ENCODE peak calls at places on chromosomes 12 and 14, in ten cellular contexts. One of them, this sample, is unnamed.

GRCh38 chr12:11508699-11509098 is 113.3 kb upstream of the PRB2 start:
- DNase-seq in sigmoid colon: no peak
- DNase-seq in foreskin keratinocyte: no peak
- DNase-seq in epithelial cell of prostate: no peak
- DNase-seq in kidney: no peak
- DNase-seq in fibroblast of lung: peak
- DNase-seq in substantia nigra: no peak
- DNase-seq in uterus: no peak
- DNase-seq in prostate gland: no peak
- DNase-seq in IMR-90: peak
- DNase-seq in this sample: no peak

GRCh38 chr14:102893452-102893851 is 29.0 kb upstream of the AMN start:
- DNase-seq in sigmoid colon: peak
- DNase-seq in uterus: peak
- DNase-seq in IMR-90: peak
- DNase-seq in epithelial cell of prostate: no peak
- DNase-seq in prostate gland: no peak
- DNase-seq in substantia nigra: no peak
- DNase-seq in foreskin keratinocyte: no peak
- DNase-seq in fibroblast of lung: peak
- DNase-seq in kidney: peak
- DNase-seq in this sample: no peak

GRCh38 chr14:93543766-93544165 is 113.0 kb downstream of the UNC79 start:
- DNase-seq in uterus: no peak
- DNase-seq in sigmoid colon: no peak
- DNase-seq in IMR-90: peak
- DNase-seq in epithelial cell of prostate: no peak
- DNase-seq in fibroblast of lung: peak
- DNase-seq in kidney: no peak
- DNase-seq in prostate gland: no peak
- DNase-seq in substantia nigra: no peak
- DNase-seq in foreskin keratinocyte: no peak
- DNase-seq in this sample: no peak

GRCh38 chr12:120468271-120468845 is 1.2 kb downstream of the SRSF9 start:
- DNase-seq in prostate gland: no peak
- DNase-seq in IMR-90: peak
- DNase-seq in kidney: no peak
- DNase-seq in sigmoid colon: peak
- DNase-seq in uterus: peak
- DNase-seq in fibroblast of lung: peak
- DNase-seq in substantia nigra: no peak
- DNase-seq in epithelial cell of prostate: no peak
- DNase-seq in foreskin keratinocyte: no peak
- DNase-seq in this sample: peak

GRCh38 chr14:61569783-61570182 is 125.5 kb upstream of the HIF1A start:
- DNase-seq in fibroblast of lung: peak
- DNase-seq in kidney: no peak
- DNase-seq in uterus: no peak
- DNase-seq in sigmoid colon: peak
- DNase-seq in substantia nigra: no peak
- DNase-seq in epithelial cell of prostate: peak
- DNase-seq in foreskin keratinocyte: no peak
- DNase-seq in IMR-90: peak
- DNase-seq in prostate gland: no peak
- DNase-seq in this sample: peak

GRCh38 chr12:21987786-21988185 is 46.6 kb upstream of the ABCC9 start:
- DNase-seq in kidney: no peak
- DNase-seq in IMR-90: no peak
- DNase-seq in foreskin keratinocyte: no peak
- DNase-seq in sigmoid colon: no peak
- DNase-seq in uterus: no peak
- DNase-seq in prostate gland: no peak
- DNase-seq in epithelial cell of prostate: no peak
- DNase-seq in substantia nigra: no peak
- DNase-seq in fibroblast of lung: no peak
- DNase-seq in this sample: no peak

GRCh38 chr14:46820291-46820690 is 168.7 kb upstream of the RPL10L start:
- DNase-seq in uterus: no peak
- DNase-seq in sigmoid colon: peak
- DNase-seq in substantia nigra: no peak
- DNase-seq in foreskin keratinocyte: no peak
- DNase-seq in fibroblast of lung: no peak
- DNase-seq in kidney: peak
- DNase-seq in epithelial cell of prostate: no peak
- DNase-seq in IMR-90: no peak
- DNase-seq in prostate gland: no peak
- DNase-seq in this sample: no peak

GRCh38 chr12:51972849-51973273 is 21.4 kb downstream of the ACVR1B start:
- DNase-seq in kidney: no peak
- DNase-seq in prostate gland: no peak
- DNase-seq in fibroblast of lung: peak
- DNase-seq in uterus: peak
- DNase-seq in foreskin keratinocyte: peak
- DNase-seq in substantia nigra: no peak
- DNase-seq in sigmoid colon: peak
- DNase-seq in IMR-90: peak
- DNase-seq in epithelial cell of prostate: no peak
- DNase-seq in this sample: peak

DNA sequence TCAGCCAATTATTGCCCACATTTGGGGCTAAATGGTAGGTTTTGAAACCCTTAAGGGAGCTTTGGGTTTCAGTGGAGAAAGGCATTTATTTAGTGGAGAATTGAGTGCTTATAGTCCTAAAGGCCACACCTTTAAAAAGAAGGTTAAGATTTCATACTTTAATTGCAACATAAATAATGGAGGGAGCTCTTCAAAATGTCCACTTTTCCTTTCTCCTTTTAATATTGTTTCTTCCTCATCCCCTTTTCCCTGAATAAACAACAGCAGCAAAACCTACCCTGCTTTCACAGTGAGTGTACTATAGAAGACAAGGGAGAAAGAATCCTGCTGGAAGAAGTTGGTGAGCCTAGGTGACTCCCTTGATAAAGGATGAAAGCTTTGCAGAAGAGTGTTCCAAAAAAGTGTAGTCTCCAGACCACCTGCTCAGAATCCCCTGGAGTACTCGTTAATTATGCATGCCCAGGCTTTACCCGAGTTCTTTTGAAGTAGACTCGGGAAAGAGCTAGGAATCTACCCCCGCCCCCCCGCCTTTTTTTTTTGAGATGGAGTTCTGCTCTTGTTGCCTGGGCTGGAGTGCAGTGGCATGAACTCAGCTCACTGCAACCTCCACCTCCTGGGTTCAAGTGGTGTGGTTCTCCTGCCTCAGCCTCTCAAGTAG is 11.5 kb upstream of the EID3 start:
- DNase-seq in uterus: no peak
- DNase-seq in substantia nigra: no peak
- DNase-seq in IMR-90: no peak
- DNase-seq in fibroblast of lung: no peak
- DNase-seq in prostate gland: no peak
- DNase-seq in sigmoid colon: no peak
- DNase-seq in kidney: no peak
- DNase-seq in epithelial cell of prostate: no peak
- DNase-seq in foreskin keratinocyte: no peak
- DNase-seq in this sample: no peak
- H3K27ac ChIP-seq in uterus: no peak
- H3K27ac ChIP-seq in substantia nigra: no peak
- H3K27ac ChIP-seq in IMR-90: no peak
- H3K27ac ChIP-seq in fibroblast of lung: no peak
- H3K27ac ChIP-seq in prostate gland: no peak
- H3K27ac ChIP-seq in sigmoid colon: no peak
- H3K27ac ChIP-seq in kidney: no peak
- H3K27ac ChIP-seq in epithelial cell of prostate: no peak
- H3K27ac ChIP-seq in foreskin keratinocyte: no peak
- H3K27ac ChIP-seq in this sample: peak

GRCh38 chr12:121857322-121858246 is 1.1 kb downstream of the HPD start:
- DNase-seq in substantia nigra: no peak
- DNase-seq in foreskin keratinocyte: no peak
- DNase-seq in fibroblast of lung: peak
- DNase-seq in kidney: no peak
- DNase-seq in sigmoid colon: no peak
- DNase-seq in epithelial cell of prostate: no peak
- DNase-seq in uterus: no peak
- DNase-seq in IMR-90: no peak
- DNase-seq in prostate gland: no peak
- DNase-seq in this sample: no peak

GRCh38 chr12:121860257-121860656 is 1.6 kb upstream of the HPD start:
- DNase-seq in sigmoid colon: no peak
- DNase-seq in epithelial cell of prostate: no peak
- DNase-seq in kidney: no peak
- DNase-seq in foreskin keratinocyte: no peak
- DNase-seq in substantia nigra: no peak
- DNase-seq in uterus: no peak
- DNase-seq in fibroblast of lung: no peak
- DNase-seq in prostate gland: no peak
- DNase-seq in IMR-90: no peak
- DNase-seq in this sample: no peak

GRCh38 chr12:121861549-121862254 is 3.0 kb upstream of the HPD start:
- DNase-seq in substantia nigra: no peak
- DNase-seq in uterus: no peak
- DNase-seq in IMR-90: peak
- DNase-seq in fibroblast of lung: peak
- DNase-seq in foreskin keratinocyte: no peak
- DNase-seq in epithelial cell of prostate: no peak
- DNase-seq in sigmoid colon: no peak
- DNase-seq in prostate gland: no peak
- DNase-seq in kidney: no peak
- DNase-seq in this sample: no peak

GRCh38 chr12:121858318-121858661 is 369 bp downstream of the HPD start:
- DNase-seq in kidney: no peak
- DNase-seq in uterus: no peak
- DNase-seq in substantia nigra: no peak
- DNase-seq in sigmoid colon: no peak
- DNase-seq in foreskin keratinocyte: no peak
- DNase-seq in fibroblast of lung: no peak
- DNase-seq in IMR-90: no peak
- DNase-seq in prostate gland: no peak
- DNase-seq in epithelial cell of prostate: no peak
- DNase-seq in this sample: no peak

DNA sequence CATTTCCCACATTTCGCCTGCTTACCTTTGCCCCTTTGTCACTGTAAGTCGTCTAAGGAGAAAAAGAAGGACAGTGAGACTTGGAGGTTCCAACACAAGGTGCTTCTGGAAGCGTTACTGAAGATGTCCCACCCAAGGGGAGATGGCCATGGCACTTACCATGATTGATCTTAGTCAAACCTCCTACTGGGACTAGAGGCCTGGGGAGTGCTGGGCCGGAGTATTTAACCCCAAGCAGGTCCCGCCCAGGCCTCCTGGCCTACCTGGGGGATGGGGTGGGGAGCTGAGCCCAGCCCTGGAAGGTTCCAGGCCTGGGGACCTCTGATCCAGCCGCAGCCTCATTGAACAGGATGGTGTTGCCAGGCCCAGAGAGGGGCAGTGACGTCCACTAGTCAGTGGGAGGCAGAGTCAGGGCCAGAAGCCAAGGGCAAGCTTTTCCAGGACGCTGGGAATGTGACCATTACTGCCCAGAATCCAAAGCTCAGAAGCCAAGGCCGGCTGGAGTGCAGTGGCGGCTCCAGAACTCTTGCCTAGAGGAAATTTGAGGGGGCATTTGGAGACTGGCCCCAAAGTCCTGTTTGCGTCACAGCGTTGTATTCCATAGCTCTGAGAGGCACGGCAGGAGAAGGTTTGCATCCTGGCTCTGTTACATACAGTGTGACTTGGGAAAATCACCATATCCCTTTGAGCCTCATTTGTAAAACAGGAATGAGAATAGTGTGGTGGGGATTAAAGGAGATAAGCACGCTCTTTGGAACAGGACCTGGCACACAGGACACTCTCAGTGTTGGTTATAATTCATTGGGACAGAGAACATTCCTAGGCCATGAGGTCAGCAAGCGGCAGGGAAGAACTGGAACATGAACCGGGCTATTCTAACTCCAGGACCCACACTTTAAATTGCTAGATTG is at the start of gene HPD:
- DNase-seq in uterus: peak
- DNase-seq in epithelial cell of prostate: no peak
- DNase-seq in prostate gland: peak
- DNase-seq in sigmoid colon: peak
- DNase-seq in kidney: peak
- DNase-seq in fibroblast of lung: peak
- DNase-seq in substantia nigra: peak
- DNase-seq in foreskin keratinocyte: peak
- DNase-seq in IMR-90: peak
- DNase-seq in this sample: peak
- H3K27ac ChIP-seq in uterus: peak
- H3K27ac ChIP-seq in epithelial cell of prostate: no peak
- H3K27ac ChIP-seq in prostate gland: peak
- H3K27ac ChIP-seq in sigmoid colon: peak
- H3K27ac ChIP-seq in kidney: peak
- H3K27ac ChIP-seq in fibroblast of lung: peak
- H3K27ac ChIP-seq in substantia nigra: no peak
- H3K27ac ChIP-seq in foreskin keratinocyte: no peak
- H3K27ac ChIP-seq in IMR-90: peak
- H3K27ac ChIP-seq in this sample: peak

DNA sequence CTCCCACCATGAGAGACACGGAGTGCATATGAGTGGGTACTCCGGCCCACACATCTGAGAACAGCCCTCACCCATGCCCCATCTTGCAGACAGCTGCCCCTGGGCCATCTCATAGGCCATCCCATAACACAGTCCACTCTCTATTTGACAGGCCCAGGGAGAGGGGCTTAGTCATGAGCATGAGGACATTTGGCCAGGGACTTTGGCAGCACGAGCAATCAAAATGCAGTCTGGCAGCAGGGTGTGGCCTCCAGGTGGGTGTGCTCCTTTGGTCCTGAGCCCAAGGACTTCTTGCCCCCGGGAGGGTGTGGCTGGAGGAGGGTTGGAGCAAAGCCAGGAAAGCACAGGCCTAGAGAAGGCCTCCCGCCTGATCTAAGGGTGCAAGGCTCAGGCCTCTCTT is 25.6 kb downstream of the EMP1 start:
- DNase-seq in foreskin keratinocyte: no peak
- DNase-seq in fibroblast of lung: no peak
- DNase-seq in substantia nigra: no peak
- DNase-seq in IMR-90: no peak
- DNase-seq in sigmoid colon: no peak
- DNase-seq in kidney: peak
- DNase-seq in epithelial cell of prostate: no peak
- DNase-seq in uterus: no peak
- DNase-seq in prostate gland: no peak
- DNase-seq in this sample: peak
- H3K27ac ChIP-seq in foreskin keratinocyte: no peak
- H3K27ac ChIP-seq in fibroblast of lung: peak
- H3K27ac ChIP-seq in substantia nigra: no peak
- H3K27ac ChIP-seq in IMR-90: peak
- H3K27ac ChIP-seq in sigmoid colon: no peak
- H3K27ac ChIP-seq in kidney: no peak
- H3K27ac ChIP-seq in epithelial cell of prostate: peak
- H3K27ac ChIP-seq in uterus: no peak
- H3K27ac ChIP-seq in prostate gland: no peak
- H3K27ac ChIP-seq in this sample: peak

GRCh38 chr14:65104791-65105190 is 2.5 kb upstream of the MAX start:
- DNase-seq in foreskin keratinocyte: no peak
- DNase-seq in IMR-90: no peak
- DNase-seq in prostate gland: no peak
- DNase-seq in substantia nigra: no peak
- DNase-seq in fibroblast of lung: no peak
- DNase-seq in kidney: no peak
- DNase-seq in epithelial cell of prostate: no peak
- DNase-seq in sigmoid colon: no peak
- DNase-seq in uterus: no peak
- DNase-seq in this sample: no peak

GRCh38 chr14:65102441-65103149 is at the start of gene MAX:
- DNase-seq in foreskin keratinocyte: peak
- DNase-seq in epithelial cell of prostate: peak
- DNase-seq in sigmoid colon: peak
- DNase-seq in uterus: peak
- DNase-seq in substantia nigra: peak
- DNase-seq in prostate gland: peak
- DNase-seq in kidney: peak
- DNase-seq in fibroblast of lung: peak
- DNase-seq in IMR-90: peak
- DNase-seq in this sample: peak

GRCh38 chr14:65100905-65101541 is 1.3 kb downstream of the MAX start:
- DNase-seq in substantia nigra: no peak
- DNase-seq in IMR-90: no peak
- DNase-seq in epithelial cell of prostate: no peak
- DNase-seq in uterus: no peak
- DNase-seq in kidney: no peak
- DNase-seq in foreskin keratinocyte: no peak
- DNase-seq in fibroblast of lung: peak
- DNase-seq in prostate gland: no peak
- DNase-seq in sigmoid colon: no peak
- DNase-seq in this sample: peak

GRCh38 chr14:65103150-65103760 is 938 bp upstream of the MAX start:
- DNase-seq in substantia nigra: no peak
- DNase-seq in kidney: no peak
- DNase-seq in uterus: no peak
- DNase-seq in IMR-90: peak
- DNase-seq in fibroblast of lung: peak
- DNase-seq in foreskin keratinocyte: peak
- DNase-seq in sigmoid colon: no peak
- DNase-seq in epithelial cell of prostate: no peak
- DNase-seq in prostate gland: no peak
- DNase-seq in this sample: no peak

DNA sequence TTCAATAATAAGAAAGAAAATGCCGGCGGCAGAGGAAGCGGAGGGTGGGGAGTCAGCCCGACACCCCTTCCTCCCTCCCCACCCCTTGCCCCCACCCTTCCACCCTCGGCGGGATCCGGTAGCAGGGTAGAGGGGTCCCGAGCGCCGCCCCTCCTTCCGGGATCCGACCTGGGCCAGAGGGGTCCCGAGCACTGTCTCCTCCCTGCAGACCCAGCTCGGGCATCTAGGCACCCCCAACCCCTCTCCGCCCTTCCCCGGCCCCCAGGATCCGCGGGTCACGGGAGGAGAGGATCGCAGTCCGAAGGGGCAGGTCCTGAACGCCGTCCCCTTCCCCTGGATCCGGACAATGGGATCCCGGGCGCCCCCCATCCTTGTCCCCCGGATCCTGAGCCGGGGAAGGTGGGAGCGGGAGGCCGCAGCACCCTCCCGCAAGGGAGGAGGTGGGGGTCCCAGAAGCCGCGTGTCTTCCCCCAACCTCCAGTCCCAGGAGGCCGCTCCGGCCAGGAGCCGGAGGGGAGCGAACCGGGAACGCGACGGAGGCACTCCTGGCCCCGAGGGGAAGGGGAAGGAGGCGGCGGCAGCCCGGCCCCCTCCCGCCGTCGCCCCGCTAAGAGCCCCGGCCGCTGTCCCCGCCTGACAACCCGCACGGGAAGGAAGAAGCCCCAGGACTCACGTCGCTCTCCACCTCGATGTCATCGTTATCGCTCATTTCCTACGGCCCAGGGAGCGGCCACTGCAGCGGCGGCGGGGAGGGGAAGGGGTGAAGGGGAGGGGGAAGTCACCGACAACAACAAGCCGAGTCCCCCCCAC is 481 bp downstream of the MAX start:
- DNase-seq in foreskin keratinocyte: no peak
- DNase-seq in prostate gland: no peak
- DNase-seq in uterus: peak
- DNase-seq in fibroblast of lung: no peak
- DNase-seq in sigmoid colon: no peak
- DNase-seq in epithelial cell of prostate: no peak
- DNase-seq in substantia nigra: no peak
- DNase-seq in IMR-90: no peak
- DNase-seq in kidney: peak
- DNase-seq in this sample: peak
- H3K27ac ChIP-seq in foreskin keratinocyte: peak
- H3K27ac ChIP-seq in prostate gland: peak
- H3K27ac ChIP-seq in uterus: peak
- H3K27ac ChIP-seq in fibroblast of lung: peak
- H3K27ac ChIP-seq in sigmoid colon: peak
- H3K27ac ChIP-seq in epithelial cell of prostate: peak
- H3K27ac ChIP-seq in substantia nigra: peak
- H3K27ac ChIP-seq in IMR-90: peak
- H3K27ac ChIP-seq in kidney: peak
- H3K27ac ChIP-seq in this sample: peak

This sample was measured in RWPE1.